ENCODE peak calls at places on chromosomes 13 and 19, in seven cellular contexts. H, B, X, W, E, Z and J are unnamed samples.

GRCh38 chr13:51534075-51534817 is 50.0 kb upstream of the WDFY2 start:
- DNase-seq in H (peak), Z (peak), E (no peak), B (no peak), X (no peak), W (peak), J (no peak)

GRCh38 chr19:39846678-39847486 is 703 bp upstream of the FBL start:
- DNase-seq in E (no peak), Z (no peak), H (no peak), X (no peak), B (no peak), W (no peak), J (no peak)

GRCh38 chr19:46601318-46602224 is at the start of gene CALM3:
- DNase-seq in H (peak), B (no peak), Z (no peak), X (no peak), E (peak), W (no peak), J (no peak)

GRCh38 chr13:21625366-21625765 is 21.4 kb upstream of the MICU2 start:
- DNase-seq in X (peak), Z (no peak), E (no peak), H (no peak), B (peak), W (peak), J (peak)

GRCh38 chr19:4233282-4233853 is 4.0 kb downstream of the EBI3 start:
- DNase-seq in W (peak), B (no peak), E (peak), H (peak), Z (peak), X (peak), J (no peak)

GRCh38 chr19:49114630-49115363 is 627 bp downstream of the LIN7B start:
- DNase-seq in Z (peak), B (peak), W (peak), H (peak), E (peak), X (peak), J (peak)

GRCh38 chr13:95644611-95645052 is at the start of gene DZIP1:
- DNase-seq in Z (peak), W (peak), H (peak), B (peak), E (peak), X (peak), J (peak)

GRCh38 chr13:51453959-51454703 is 1.3 kb upstream of the INTS6 start:
- DNase-seq in W (peak), H (no peak), X (peak), B (peak), E (peak), Z (peak), J (no peak)

GRCh38 chr13:48827709-48828108 is 148.0 kb upstream of the FNDC3A start:
- DNase-seq in E (no peak), B (no peak), X (no peak), Z (no peak), W (no peak), H (no peak), J (no peak)

GRCh38 chr13:112744306-112745021 is 54.6 kb downstream of the ATP11A start:
- DNase-seq in B (no peak), X (peak), H (peak), Z (no peak), W (no peak), E (no peak), J (peak)

GRCh38 chr13:29993716-29994488 is 143.5 kb upstream of the UBL3 start:
- DNase-seq in X (peak), H (no peak), E (no peak), B (peak), Z (no peak), W (no peak), J (peak)

GRCh38 chr13:94558721-94559120 is 37.2 kb downstream of the TGDS start:
- DNase-seq in W (peak), H (no peak), Z (no peak), X (no peak), B (no peak), E (peak), J (no peak)

GRCh38 chr19:45785781-45786532 is 3.7 kb upstream of the DMPK start:
- DNase-seq in B (no peak), E (no peak), H (no peak), Z (no peak), X (no peak), W (no peak), J (no peak)

GRCh38 chr19:16386619-16387240 is 62.1 kb downstream of the KLF2 start:
- DNase-seq in X (peak), E (peak), H (no peak), B (peak), W (peak), Z (peak), J (peak)

GRCh38 chr13:71799320-71799719 is 67.7 kb downstream of the DACH1 start:
- DNase-seq in Z (no peak), E (no peak), H (no peak), W (no peak), X (no peak), B (no peak), J (no peak)

GRCh38 chr19:22882797-22883196 is 50.7 kb downstream of the ZNF723 start:
- DNase-seq in H (no peak), B (peak), W (peak), X (peak), Z (no peak), E (no peak), J (peak)

GRCh38 chr13:79423801-79424642 is 18.0 kb upstream of the RBM26 start:
- DNase-seq in X (peak), B (peak), H (no peak), W (peak), E (no peak), Z (no peak), J (peak)

GRCh38 chr19:41615207-41615606 is 11.7 kb downstream of the CEACAM4 start:
- DNase-seq in X (no peak), B (no peak), E (no peak), W (no peak), H (no peak), Z (no peak), J (no peak)
- TF ChIP-seq CTCF in X (no peak), B (no peak), E (no peak), W (no peak), H (no peak), Z (no peak), J (no peak)

DNA sequence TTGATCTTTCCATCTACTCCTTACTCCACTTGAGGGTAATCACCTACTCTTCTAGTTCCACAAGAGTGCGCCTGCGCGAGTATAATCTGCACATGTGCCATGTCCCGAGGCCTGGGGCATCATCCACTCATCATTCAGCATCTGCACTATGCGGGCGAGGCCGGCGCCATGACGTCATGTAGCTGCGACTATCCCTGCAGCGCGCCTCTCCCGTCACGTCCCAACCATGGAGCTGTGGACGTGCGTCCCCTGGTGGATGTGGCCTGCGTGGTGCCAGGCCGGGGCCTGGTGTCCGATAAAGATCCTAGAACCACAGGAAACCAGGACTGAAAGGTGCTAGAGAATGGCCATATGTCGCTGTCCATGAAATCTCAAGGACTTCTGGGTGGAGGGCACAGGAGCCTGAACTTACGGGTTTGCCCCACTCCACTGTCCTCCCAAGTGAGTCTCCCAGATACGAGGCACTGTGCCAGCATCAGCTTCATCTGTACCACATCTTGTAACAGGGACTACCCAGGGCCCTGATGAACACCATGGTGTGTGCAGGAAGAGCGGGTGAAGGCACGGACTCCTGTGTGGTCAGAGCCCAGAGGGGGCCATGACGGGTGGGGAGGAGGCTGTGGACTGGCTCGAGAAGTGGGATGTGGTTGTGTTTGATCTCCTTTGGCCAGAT is 2.7 kb upstream of the KLK2 start:
- DNase-seq in X (peak), E (peak), Z (no peak), B (no peak), W (no peak), H (no peak), J (no peak)
- TF ChIP-seq CTCF in X (no peak), E (no peak), Z (no peak), B (no peak), W (no peak), H (no peak), J (peak)

DNA sequence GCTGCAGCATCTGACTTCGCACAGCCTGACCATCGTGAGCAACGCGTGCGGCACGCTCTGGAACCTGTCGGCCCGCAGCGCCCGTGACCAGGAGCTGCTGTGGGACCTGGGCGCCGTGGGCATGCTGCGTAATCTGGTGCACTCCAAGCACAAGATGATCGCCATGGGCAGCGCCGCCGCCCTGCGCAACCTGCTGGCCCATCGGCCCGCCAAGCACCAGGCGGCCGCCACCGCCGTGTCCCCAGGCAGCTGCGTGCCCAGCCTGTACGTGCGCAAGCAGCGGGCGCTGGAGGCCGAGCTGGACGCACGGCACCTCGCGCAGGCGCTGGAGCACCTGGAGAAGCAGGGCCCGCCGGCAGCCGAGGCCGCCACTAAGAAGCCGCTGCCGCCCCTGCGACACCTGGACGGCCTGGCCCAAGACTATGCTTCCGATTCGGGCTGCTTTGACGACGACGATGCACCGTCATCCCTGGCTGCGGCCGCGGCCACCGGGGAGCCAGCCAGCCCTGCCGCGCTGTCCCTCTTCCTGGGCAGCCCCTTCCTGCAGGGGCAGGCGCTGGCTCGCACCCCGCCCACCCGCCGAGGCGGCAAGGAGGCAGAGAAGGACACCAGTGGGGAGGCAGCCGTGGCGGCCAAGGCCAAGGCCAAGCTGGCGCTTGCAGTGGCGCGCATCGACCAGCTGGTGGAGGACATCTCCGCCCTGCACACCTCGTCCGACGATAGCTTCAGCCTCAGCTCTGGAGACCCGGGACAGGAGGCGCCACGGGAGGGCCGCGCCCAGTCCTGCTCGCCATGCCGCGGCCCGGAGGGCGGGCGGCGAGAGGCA is 13.6 kb downstream of the C19orf25 start:
- DNase-seq in W (peak), H (no peak), Z (no peak), X (peak), E (peak), B (no peak), J (no peak)
- TF ChIP-seq CTCF in W (peak), H (peak), Z (peak), X (peak), E (peak), B (peak), J (peak)

DNA sequence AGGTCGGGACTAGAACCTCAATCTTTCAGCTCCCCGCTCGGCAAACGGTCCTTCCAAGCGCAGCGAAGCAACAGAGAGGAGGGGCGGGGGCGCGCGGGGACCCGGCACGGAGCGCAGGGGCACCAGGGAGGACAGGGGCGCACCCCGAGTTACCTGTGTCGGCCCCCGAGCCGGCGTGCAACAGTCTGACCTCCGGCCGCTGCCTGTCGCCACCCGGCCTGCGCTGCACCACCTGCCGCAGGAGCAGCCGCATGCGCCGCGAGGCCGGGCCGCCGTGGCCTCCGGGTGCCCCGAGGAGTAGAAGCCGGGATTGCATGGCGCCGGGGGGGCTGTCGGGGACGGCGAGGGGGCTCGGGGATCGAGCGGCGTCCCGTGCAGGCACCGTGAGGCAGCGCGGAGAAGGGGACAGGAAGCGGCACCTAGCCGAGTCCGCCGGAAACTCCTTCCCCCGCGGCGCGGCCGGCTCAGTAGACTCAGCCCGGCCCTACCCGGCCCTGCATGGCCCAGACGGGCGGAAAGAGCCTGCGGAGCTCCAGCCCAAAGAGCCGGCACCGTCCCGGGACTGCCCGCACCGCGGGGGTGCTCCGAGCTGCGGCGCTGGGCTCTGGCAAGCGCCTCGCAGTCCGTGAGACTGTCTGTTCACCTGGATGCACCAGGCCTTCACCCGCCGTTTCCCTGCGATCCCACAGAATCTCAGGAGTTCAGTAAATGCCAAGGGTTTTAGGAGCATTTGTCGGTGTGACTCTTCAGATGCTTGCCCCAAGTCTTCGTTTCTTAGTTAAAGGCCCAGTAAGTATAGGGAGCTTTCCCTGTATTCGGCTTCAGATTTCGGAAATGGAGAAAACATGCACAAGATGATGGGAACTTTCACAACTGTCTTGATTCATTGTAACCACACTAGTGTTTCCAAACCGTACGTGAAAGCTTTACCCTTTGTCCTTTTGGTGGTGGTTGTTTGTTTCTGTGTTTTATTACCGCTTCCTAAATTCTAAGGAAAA is at the start of gene VWA8:
- DNase-seq in E (peak), W (peak), X (peak), H (peak), Z (peak), B (peak), J (peak)
- TF ChIP-seq CTCF in E (no peak), W (no peak), X (no peak), H (no peak), Z (no peak), B (no peak), J (no peak)

DNA sequence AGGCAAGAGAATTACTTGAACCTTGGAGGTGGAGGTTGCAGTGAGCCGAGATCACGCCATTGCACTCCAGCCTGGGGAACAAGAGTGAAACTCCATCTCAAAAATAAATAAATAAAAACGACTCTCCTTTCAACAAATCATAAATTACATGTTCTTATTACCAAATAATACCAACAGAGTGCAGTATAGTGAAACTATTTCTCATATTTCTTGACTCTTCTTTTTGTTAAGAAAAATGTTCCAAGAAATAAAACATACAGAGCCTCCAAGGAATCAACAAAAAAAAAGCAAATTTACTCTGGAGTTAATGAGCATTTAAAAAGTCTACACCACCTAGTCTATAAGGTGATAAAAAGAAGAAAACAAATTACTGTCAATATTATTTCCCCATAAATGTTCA is 188.8 kb downstream of the KLF12 start:
- DNase-seq in E (no peak), H (no peak), W (peak), Z (no peak), X (no peak), B (peak), J (no peak)
- TF ChIP-seq CTCF in E (no peak), H (no peak), W (no peak), Z (peak), X (peak), B (no peak), J (peak)

GRCh38 chr19:5308471-5309437 is 31.9 kb downstream of the PTPRS start:
- DNase-seq in W (peak), X (peak), B (peak), E (peak), Z (peak), H (peak), J (no peak)
- TF ChIP-seq CTCF in W (no peak), X (no peak), B (no peak), E (no peak), Z (no peak), H (no peak), J (no peak)

GRCh38 chr19:6460099-6460884 is 700 bp upstream of the SLC25A23 start:
- DNase-seq in Z (peak), X (peak), B (peak), E (peak), H (peak), W (peak), J (peak)
- TF ChIP-seq CTCF in Z (peak), X (peak), B (peak), E (no peak), H (peak), W (peak), J (peak)

DNA sequence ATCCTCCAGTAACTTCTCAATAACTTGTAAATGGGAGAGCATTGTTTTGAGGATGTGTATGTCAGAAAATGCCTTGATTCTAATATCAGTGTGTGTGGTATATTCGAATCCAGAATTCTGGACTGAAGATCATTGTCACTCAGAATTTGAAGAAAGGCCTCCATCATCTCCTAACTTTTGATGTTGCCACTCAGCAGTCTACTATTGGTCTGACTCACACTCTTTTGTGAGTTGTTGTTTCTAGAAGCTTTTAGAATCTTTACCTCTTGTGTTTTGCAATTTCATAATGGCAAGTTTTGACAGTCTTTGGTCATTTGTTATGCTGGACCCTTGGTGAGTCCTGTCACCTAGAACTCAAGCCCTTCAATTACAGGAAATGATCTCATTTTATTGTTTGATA is 77.0 kb downstream of the RUBCNL start:
- DNase-seq in E (no peak), W (no peak), X (no peak), B (no peak), Z (no peak), H (no peak), J (no peak)
- TF ChIP-seq CTCF in E (no peak), W (no peak), X (no peak), B (no peak), Z (no peak), H (no peak), J (no peak)

GRCh38 chr19:56671613-56671994 is at the start of gene ZNF835:
- DNase-seq in B (peak), Z (peak), X (no peak), H (peak), W (peak), E (peak), J (no peak)
- TF ChIP-seq CTCF in B (peak), Z (peak), X (no peak), H (peak), W (no peak), E (no peak), J (no peak)